ENCODE peak calls at places on chromosomes 4 and X, in four cellular contexts. S is HCT116, X is HepG2, H is K562. K is an unnamed sample.

GRCh38 chr4:88583643-88584470 is 8.4 kb upstream of the HERC3 start:
- DNase-seq in S (no peak), X (no peak), H (no peak), K (no peak)

GRCh38 chrX:16603822-16604221 is 46.1 kb upstream of the S100G start:
- DNase-seq in S (no peak), X (peak), H (no peak), K (no peak)

GRCh38 chrX:39857780-39858179 is 240.0 kb downstream of the BCOR start:
- DNase-seq in S (no peak), X (no peak), H (no peak), K (no peak)

GRCh38 chr4:52052475-52052780 is 1.3 kb downstream of the SPATA18 start:
- DNase-seq in S (no peak), X (peak), H (no peak), K (no peak)

GRCh38 chrX:149759824-149760223 is 14.0 kb upstream of the HSFX1 start:
- DNase-seq in S (no peak), X (no peak), H (no peak), K (no peak)

GRCh38 chr4:145589923-145590702 is 29.1 kb upstream of the MMAA start:
- DNase-seq in S (no peak), X (no peak), H (no peak), K (no peak)

GRCh38 chr4:153735901-153736461 is 23.8 kb downstream of the RNF175 start:
- DNase-seq in S (no peak), X (no peak), H (no peak), K (no peak)

GRCh38 chrX:154484255-154485149 is 1.9 kb downstream of the UBL4A start:
- DNase-seq in S (no peak), X (no peak), H (peak), K (no peak)

GRCh38 chrX:107603433-107604159 is 24.7 kb upstream of the PRPS1 start:
- DNase-seq in S (no peak), X (no peak), H (no peak), K (no peak)

GRCh38 chr4:40479378-40479777 is 144.2 kb downstream of the CHRNA9 start:
- DNase-seq in S (no peak), X (no peak), H (no peak), K (no peak)

GRCh38 chrX:150692837-150693781 is at the start of gene MTMR1:
- DNase-seq in S (no peak), X (no peak), H (peak), K (no peak)

GRCh38 chr4:130995988-130996387 is 1900.0 kb downstream of the C4orf33 start:
- DNase-seq in S (no peak), X (no peak), H (no peak), K (no peak)

GRCh38 chr4:80138556-80139538 is 58.5 kb upstream of the PRDM8 start:
- DNase-seq in S (no peak), X (no peak), H (no peak), K (no peak)

GRCh38 chr4:186726150-186726439 is 2.4 kb upstream of the FAT1 start:
- DNase-seq in S (no peak), X (no peak), H (no peak), K (peak)

GRCh38 chr4:168451744-168452394 is 28.4 kb downstream of the DDX60L start:
- DNase-seq in S (peak), X (no peak), H (no peak), K (peak)

GRCh38 chr4:77903186-77903585 is 40.6 kb downstream of the MRPL1 start:
- DNase-seq in S (no peak), X (no peak), H (no peak), K (no peak)

GRCh38 chr4:19791422-19792113 is 460.1 kb upstream of the SLIT2 start:
- DNase-seq in S (no peak), X (no peak), H (no peak), K (no peak)

GRCh38 chrX:151000901-151001301 is 17.8 kb downstream of the HMGB3 start:
- DNase-seq in S (no peak), X (no peak), H (no peak), K (no peak)

GRCh38 chr4:170139764-170140163 is 50.0 kb upstream of the AADAT start:
- DNase-seq in S (no peak), X (no peak), H (no peak), K (no peak)

GRCh38 chrX:154113729-154114128 is 16.2 kb upstream of the MECP2 start:
- DNase-seq in S (no peak), X (no peak), H (no peak), K (no peak)

GRCh38 chr4:8294036-8294435 is 24.5 kb downstream of the HTRA3 start:
- DNase-seq in S (no peak), X (no peak), H (no peak), K (no peak)

GRCh38 chr4:160810415-160810814 is 1353.4 kb downstream of the FSTL5 start:
- DNase-seq in S (no peak), X (no peak), H (no peak), K (no peak)

GRCh38 chrX:47501226-47502071 is 18.4 kb upstream of the ZNF41 start:
- DNase-seq in S (no peak), X (no peak), H (no peak), K (no peak)

GRCh38 chr4:123786955-123787354 is 390.4 kb downstream of the SPRY1 start:
- DNase-seq in S (no peak), X (no peak), H (no peak), K (no peak)

GRCh38 chr4:168221298-168221697 is 97.3 kb downstream of the DDX60 start:
- DNase-seq in S (no peak), X (no peak), H (no peak), K (no peak)

GRCh38 chr4:143654571-143654970 is 45.9 kb downstream of the FREM3 start:
- DNase-seq in S (no peak), X (no peak), H (no peak), K (no peak)

DNA sequence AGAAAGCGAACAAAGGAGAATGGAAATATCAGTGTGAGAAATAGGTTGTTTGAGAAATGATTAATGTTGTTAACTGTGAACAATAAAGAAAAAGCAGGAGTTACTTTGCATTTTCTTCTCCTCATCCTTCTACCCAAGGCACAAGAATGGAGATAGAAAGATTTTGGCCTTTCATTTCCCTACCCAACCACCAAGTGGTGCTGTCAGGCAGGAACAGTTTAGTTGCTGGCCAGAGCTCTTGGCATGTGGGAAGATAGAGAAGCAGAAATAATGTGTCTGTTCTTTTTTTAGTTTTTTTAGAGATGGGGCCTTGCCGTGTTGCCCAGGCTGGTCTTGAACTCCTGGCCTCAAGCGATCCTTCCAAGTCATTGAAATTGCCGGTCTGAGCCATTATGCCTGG is 12.8 kb downstream of the HOPX start:
- DNase-seq in S (peak), X (no peak), H (no peak), K (no peak)
- TF ChIP-seq CTCF in S (peak), X (peak), H (peak), K (peak)

GRCh38 chr4:148114436-148114835 is 327.8 kb downstream of the NR3C2 start:
- DNase-seq in S (no peak), X (no peak), H (no peak), K (no peak)
- TF ChIP-seq TCF7L2 in S (no peak), X (no peak), H (no peak), K (no peak)

GRCh38 chr4:1092026-1092982 is 21.1 kb downstream of the RNF212 start:
- DNase-seq in S (no peak), X (no peak), H (no peak), K (no peak)
- TF ChIP-seq CTCF in S (no peak), X (peak), H (peak), K (no peak)

DNA sequence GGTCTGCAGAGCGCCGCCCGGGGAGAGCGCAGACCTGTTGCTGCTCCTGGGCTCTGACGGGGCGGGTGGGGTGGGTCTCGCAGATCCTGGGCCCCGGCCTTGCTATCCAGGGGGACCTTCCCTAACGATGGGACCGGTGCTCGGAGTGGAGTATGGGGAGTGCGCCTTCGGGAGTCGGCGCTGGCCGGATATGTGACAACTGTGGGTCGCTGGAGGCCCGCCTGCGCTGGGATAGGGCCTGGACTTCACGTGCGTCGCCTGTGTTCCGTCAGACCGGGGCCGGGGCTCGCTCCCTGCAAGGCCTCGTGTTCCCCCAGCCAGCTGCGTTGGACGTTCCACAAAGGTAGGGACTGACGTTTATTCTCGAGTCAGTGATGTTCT is 1.2 kb downstream of the TBL1X start:
- DNase-seq in S (no peak), X (no peak), H (no peak), K (no peak)
- TF ChIP-seq TCF7L2 in S (no peak), X (no peak), H (no peak), K (no peak)

DNA sequence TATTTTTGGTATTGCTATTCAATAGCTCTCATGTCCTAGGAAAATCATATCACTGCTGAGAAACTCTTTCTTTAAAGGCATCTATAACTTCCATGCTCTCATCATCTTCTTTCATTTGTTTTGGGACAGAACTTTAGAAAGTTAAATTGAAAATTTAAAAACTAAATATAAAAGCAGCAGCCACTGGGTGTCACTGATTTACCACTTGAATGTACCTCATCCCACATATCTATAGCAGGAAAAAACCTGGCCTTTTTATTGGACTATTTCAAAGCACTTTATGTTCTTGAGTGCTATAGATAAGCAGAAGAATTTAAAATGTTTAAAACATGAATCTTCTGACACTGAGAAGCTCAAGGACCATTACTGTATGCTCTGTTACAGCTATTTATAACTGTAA is 165.3 kb upstream of the TTC29 start:
- DNase-seq in S (no peak), X (no peak), H (no peak), K (no peak)
- TF ChIP-seq CTCF in S (no peak), X (no peak), H (no peak), K (no peak)

GRCh38 chr4:140291259-140291658 is 82.2 kb upstream of the SCOC start:
- DNase-seq in S (no peak), X (no peak), H (no peak), K (no peak)
- TF ChIP-seq TCF7L2 in S (no peak), X (no peak), H (no peak), K (no peak)